ENCODE peak calls at places on chromosomes 3 and 15, in eight cellular contexts. D is T-cell; V is activated T-cell treated with anti-CD3 and anti-CD28 coated beads for 4 hours; X is C1 segment of cervical spinal cord; J is AG08396; M is activated naive CD8-positive, alpha-beta T cell treated with anti-CD3 and anti-CD28 coated beads for 36 hours; C is globus pallidus; Q is hippocampal formation. H is an unnamed sample.

GRCh38 chr3:162780313-162780712 is 1283.7 kb downstream of the OTOL1 start:
- DNase-seq in D (no peak), V (no peak), X (no peak), J (no peak), M (no peak), C (no peak), Q (no peak), H (no peak)

GRCh38 chr3:162348912-162349311 is 852.3 kb downstream of the OTOL1 start:
- DNase-seq in D (no peak), V (no peak), X (no peak), J (no peak), M (no peak), C (no peak), Q (no peak), H (no peak)

GRCh38 chr3:21393684-21394307 is 357.2 kb downstream of the ZNF385D start:
- DNase-seq in D (no peak), V (no peak), X (no peak), J (no peak), M (no peak), C (no peak), Q (no peak), H (no peak)

GRCh38 chr3:175956964-175957363 is 1097.8 kb downstream of the NAALADL2 start:
- DNase-seq in D (no peak), V (no peak), X (no peak), J (no peak), M (no peak), C (no peak), Q (no peak), H (peak)

GRCh38 chr3:32334675-32335074 is 57.0 kb upstream of the CMTM7 start:
- DNase-seq in D (peak), V (peak), X (no peak), J (no peak), M (peak), C (no peak), Q (no peak), H (no peak)

GRCh38 chr15:59972241-59972640 is 31.9 kb upstream of the FOXB1 start:
- DNase-seq in D (no peak), V (no peak), X (no peak), J (no peak), M (no peak), C (no peak), Q (no peak), H (no peak)

GRCh38 chr3:151393146-151393831 is 8.7 kb upstream of the P2RY12 start:
- DNase-seq in D (no peak), V (no peak), X (no peak), J (no peak), M (no peak), C (no peak), Q (no peak), H (no peak)

GRCh38 chr3:52495777-52496602 is 852 bp downstream of the STAB1 start:
- DNase-seq in D (no peak), V (no peak), X (no peak), J (peak), M (no peak), C (no peak), Q (no peak), H (peak)

GRCh38 chr3:178342111-178342510 is 194.1 kb upstream of the KCNMB2 start:
- DNase-seq in D (no peak), V (no peak), X (no peak), J (no peak), M (no peak), C (no peak), Q (no peak), H (no peak)

GRCh38 chr3:80244390-80244789 is 476.6 kb upstream of the ROBO1 start:
- DNase-seq in D (no peak), V (no peak), X (no peak), J (no peak), M (no peak), C (no peak), Q (no peak), H (peak)

GRCh38 chr15:42157981-42158765 is 1.7 kb upstream of the PLA2G4F start:
- DNase-seq in D (no peak), V (no peak), X (no peak), J (peak), M (no peak), C (no peak), Q (no peak), H (peak)

GRCh38 chr3:196774845-196775422 is 35.3 kb downstream of the PAK2 start:
- DNase-seq in D (no peak), V (no peak), X (no peak), J (no peak), M (no peak), C (no peak), Q (no peak), H (peak)

GRCh38 chr3:126896941-126897340 is 86.0 kb upstream of the PLXNA1 start:
- DNase-seq in D (no peak), V (no peak), X (no peak), J (no peak), M (no peak), C (no peak), Q (no peak), H (no peak)

GRCh38 chr15:67303490-67304363 is 49.1 kb downstream of the IQCH start:
- DNase-seq in D (no peak), V (peak), X (no peak), J (no peak), M (peak), C (no peak), Q (no peak), H (peak)

GRCh38 chr3:104885214-104885814 is 481.4 kb upstream of the ALCAM start:
- DNase-seq in D (no peak), V (no peak), X (no peak), J (peak), M (no peak), C (no peak), Q (no peak), H (peak)

GRCh38 chr3:129777806-129778205 is 115.7 kb downstream of the TMCC1 start:
- DNase-seq in D (no peak), V (no peak), X (no peak), J (peak), M (no peak), C (peak), Q (no peak), H (no peak)

GRCh38 chr15:69793783-69794451 is 303.8 kb downstream of the TLE3 start:
- DNase-seq in D (no peak), V (no peak), X (no peak), J (no peak), M (no peak), C (no peak), Q (no peak), H (peak)

GRCh38 chr15:95687056-95687455 is 643.4 kb upstream of the NR2F2 start:
- DNase-seq in D (no peak), V (no peak), X (no peak), J (no peak), M (no peak), C (no peak), Q (no peak), H (no peak)

GRCh38 chr3:71955549-71956373 is 170.8 kb upstream of the PROK2 start:
- DNase-seq in D (no peak), V (no peak), X (peak), J (peak), M (no peak), C (peak), Q (peak), H (peak)

GRCh38 chr3:179871782-179872181 is 165.0 kb downstream of the PEX5L start:
- DNase-seq in D (no peak), V (no peak), X (no peak), J (no peak), M (no peak), C (no peak), Q (no peak), H (peak)

GRCh38 chr3:69094467-69095205 is 9.9 kb downstream of the ARL6IP5 start:
- DNase-seq in D (no peak), V (no peak), X (no peak), J (peak), M (no peak), C (no peak), Q (no peak), H (peak)

GRCh38 chr3:138349926-138350665 is 1.7 kb downstream of the MRAS start:
- DNase-seq in D (no peak), V (no peak), X (no peak), J (peak), M (no peak), C (no peak), Q (no peak), H (peak)

GRCh38 chr3:94024385-94024784 is 4.0 kb downstream of the STX19 start:
- DNase-seq in D (no peak), V (no peak), X (no peak), J (no peak), M (no peak), C (no peak), Q (no peak), H (peak)

GRCh38 chr3:164806188-164806587 is 272.1 kb downstream of the SI start:
- DNase-seq in D (no peak), V (no peak), X (no peak), J (no peak), M (no peak), C (peak), Q (peak), H (peak)

GRCh38 chr3:106261915-106262683 is 393.3 kb upstream of the CBLB start:
- DNase-seq in D (no peak), V (no peak), X (no peak), J (no peak), M (no peak), C (no peak), Q (no peak), H (peak)

GRCh38 chr3:31815006-31815405 is 166.1 kb downstream of the OSBPL10 start:
- DNase-seq in D (no peak), V (no peak), X (no peak), J (no peak), M (no peak), C (no peak), Q (no peak), H (no peak)

GRCh38 chr15:60423540-60423939 is 25.8 kb upstream of the ANXA2 start:
- DNase-seq in D (no peak), V (no peak), X (no peak), J (peak), M (peak), C (no peak), Q (no peak), H (peak)

GRCh38 chr15:89633585-89633984 is 21.7 kb downstream of the KIF7 start:
- DNase-seq in D (no peak), V (no peak), X (no peak), J (no peak), M (no peak), C (no peak), Q (no peak), H (no peak)

GRCh38 chr15:81394609-81395008 is 20.6 kb upstream of the TMC3 start:
- DNase-seq in D (no peak), V (no peak), X (no peak), J (no peak), M (no peak), C (no peak), Q (no peak), H (no peak)

H was measured in GM23248.